ENCODE peak calls at places on chromosomes 2 and 18, in eight cellular contexts. Y, R, C, N, A, U, I and H are unnamed samples.

GRCh38 chr18:24785019-24785418 is 324.6 kb downstream of the HRH4 start:
- DNase-seq in I (no peak), R (no peak), Y (no peak), U (no peak), A (no peak), C (no peak), N (no peak), H (no peak)

GRCh38 chr2:229314117-229314516 is 43.0 kb upstream of the PID1 start:
- DNase-seq in C (no peak), Y (no peak), R (no peak), I (no peak), A (no peak), U (no peak), N (no peak), H (peak; percentile 68)

GRCh38 chr2:23456881-23457760 is 72.1 kb downstream of the KLHL29 start:
- DNase-seq in I (no peak), R (no peak), C (no peak), N (no peak), Y (no peak), A (no peak), U (no peak), H (peak; percentile 21)

GRCh38 chr2:75466708-75467311 is 93.9 kb downstream of the EVA1A start:
- DNase-seq in R (peak; percentile 73), I (no peak), N (peak; percentile 84), U (peak; percentile 13), Y (no peak), C (no peak), A (peak; percentile 64), H (peak; percentile 59)

GRCh38 chr2:202377308-202377736 is 1.2 kb downstream of the BMPR2 start:
- DNase-seq in A (peak; percentile 59), N (peak; percentile 55), C (no peak), U (peak; percentile 18), Y (no peak), R (peak; percentile 46), I (peak; percentile 55), H (peak; percentile 36)

GRCh38 chr2:121355488-121355887 is 70.5 kb upstream of the TFCP2L1 start:
- DNase-seq in C (no peak), A (peak; percentile 91), I (no peak), N (no peak), U (no peak), R (no peak), Y (no peak), H (no peak)

GRCh38 chr2:196479350-196479749 is 160.2 kb upstream of the CCDC150 start:
- DNase-seq in N (no peak), R (no peak), C (no peak), U (no peak), Y (no peak), A (no peak), I (no peak), H (peak; percentile 86)

GRCh38 chr2:238689331-238689730 is 158.6 kb upstream of the TWIST2 start:
- DNase-seq in Y (no peak), C (no peak), U (no peak), R (no peak), N (no peak), A (no peak), I (no peak), H (no peak)

GRCh38 chr2:6934758-6935638 is 17.8 kb downstream of the RNF144A start:
- DNase-seq in R (no peak), I (no peak), U (no peak), N (no peak), C (no peak), A (no peak), Y (no peak), H (no peak)

GRCh38 chr2:143528021-143528420 is 398.8 kb downstream of the ARHGAP15 start:
- DNase-seq in N (no peak), A (no peak), Y (no peak), R (no peak), U (no peak), C (no peak), I (no peak), H (no peak)

GRCh38 chr18:58416704-58417683 is 211.9 kb downstream of the ALPK2 start:
- DNase-seq in A (no peak), C (no peak), N (peak; percentile 93), Y (no peak), R (no peak), U (no peak), I (no peak), H (peak; percentile 75)

GRCh38 chr2:143975216-143975615 is 544.7 kb downstream of the ZEB2 start:
- DNase-seq in N (no peak), U (no peak), I (no peak), A (no peak), R (no peak), Y (no peak), C (no peak), H (no peak)

GRCh38 chr2:239949079-239949478 is 76.1 kb downstream of the NDUFA10 start:
- DNase-seq in C (no peak), Y (no peak), I (no peak), R (no peak), A (no peak), U (no peak), N (no peak), H (no peak)

GRCh38 chr2:216551234-216551633 is 52.6 kb downstream of the RPL37A start:
- DNase-seq in A (no peak), N (no peak), U (no peak), Y (no peak), R (no peak), C (no peak), I (no peak), H (peak; percentile 64)

GRCh38 chr18:70172225-70172624 is 33.3 kb downstream of the RTTN start:
- DNase-seq in R (no peak), Y (no peak), N (no peak), A (peak; percentile 20), U (no peak), C (no peak), I (no peak), H (peak; percentile 55)

GRCh38 chr2:142515493-142515892 is 362.0 kb upstream of the KYNU start:
- DNase-seq in A (no peak), R (no peak), Y (no peak), I (no peak), U (no peak), N (no peak), C (no peak), H (no peak)